ENCODE peak calls at places on chromosomes 12 and 14, in six cellular contexts. G is RWPE1; L is heart left ventricle; F is neuronal stem cell; H is amniotic stem cell; O is activated T-cell treated with anti-CD3 and anti-CD28 coated beads, Interleukin-2, amount 50 U/mL, for 1 hour. E is an unnamed sample.

GRCh38 chr12:121102307-121102706 is 30.4 kb upstream of the P2RX7 start:
- DNase-seq in G (no peak), L (no peak), F (no peak), H (no peak), O (no peak), E (no peak)

GRCh38 chr12:50637870-50638481 is 125.9 kb upstream of the ATF1 start:
- DNase-seq in G (peak), L (no peak), F (no peak), H (peak), O (no peak), E (peak)

GRCh38 chr12:120100630-120101029 is 15.9 kb downstream of the RAB35 start:
- DNase-seq in G (no peak), L (peak), F (no peak), H (no peak), O (no peak), E (no peak)

GRCh38 chr12:107581616-107582015 is 104.0 kb upstream of the PWP1 start:
- DNase-seq in G (no peak), L (no peak), F (no peak), H (no peak), O (no peak), E (no peak)

GRCh38 chr14:34038358-34039057 is 87.6 kb upstream of the EGLN3 start:
- DNase-seq in G (no peak), L (no peak), F (no peak), H (no peak), O (no peak), E (no peak)

GRCh38 chr12:130613831-130614230 is 102.3 kb downstream of the RIMBP2 start:
- DNase-seq in G (no peak), L (no peak), F (no peak), H (no peak), O (no peak), E (no peak)

GRCh38 chr12:52603314-52603713 is 2.1 kb upstream of the KRT72 start:
- DNase-seq in G (no peak), L (no peak), F (no peak), H (no peak), O (no peak), E (no peak)

GRCh38 chr12:89645434-89645833 is 63.2 kb downstream of the ATP2B1 start:
- DNase-seq in G (no peak), L (no peak), F (no peak), H (no peak), O (no peak), E (no peak)

GRCh38 chr12:127130506-127131100 is 1136.4 kb upstream of the TMEM132C start:
- DNase-seq in G (no peak), L (no peak), F (no peak), H (no peak), O (no peak), E (no peak)

GRCh38 chr14:102492523-102492910 is 17.1 kb downstream of the ANKRD9 start:
- DNase-seq in G (no peak), L (no peak), F (no peak), H (no peak), O (no peak), E (no peak)

GRCh38 chr12:115794659-115795081 is 482.8 kb downstream of the MED13L start:
- DNase-seq in G (no peak), L (no peak), F (no peak), H (no peak), O (no peak), E (no peak)

GRCh38 chr12:96053476-96054261 is 18.3 kb upstream of the LTA4H start:
- DNase-seq in G (no peak), L (no peak), F (no peak), H (no peak), O (no peak), E (no peak)

GRCh38 chr14:36834293-36834692 is 172.6 kb downstream of the PAX9 start:
- DNase-seq in G (no peak), L (no peak), F (no peak), H (no peak), O (no peak), E (no peak)